ENCODE peak calls at places on chromosomes 11 and 22, in ten cellular contexts. I is A549, V is cardiac fibroblast, W is heart left ventricle, D is AG04450, U is upper lobe of left lung, S is coronary artery, A is fibroblast of mammary gland, Z is IMR-90, F is lower lobe of right lung. Q is an unnamed sample.
A peak's percentile ranks its signal among the peaks of the same experiment; 100 is the strongest.

GRCh38 chr22:44876921-44877320 is 124.5 kb downstream of the ARHGAP8 start:
- DNase-seq in V (no peak), A (no peak), S (no peak), F (no peak), U (no peak), I (no peak), W (no peak), Z (no peak), D (no peak), Q (no peak)

GRCh38 chr11:130070109-130070828 is 575 bp downstream of the APLP2 start:
- DNase-seq in D (no peak), I (no peak), S (peak; percentile 75), A (no peak), F (peak; percentile 65), U (peak; percentile 90), W (peak; percentile 49), Z (peak; percentile 13), V (peak; percentile 28), Q (no peak)

GRCh38 chr11:102144357-102145342 is 34.4 kb downstream of the YAP1 start:
- DNase-seq in A (peak; percentile 78), F (no peak), D (peak; percentile 47), W (peak; percentile 58), I (no peak), V (peak; percentile 53), Z (peak; percentile 70), U (no peak), S (no peak), Q (no peak)

GRCh38 chr11:16917941-16918340 is 96.3 kb downstream of the PLEKHA7 start:
- DNase-seq in A (no peak), Z (no peak), U (no peak), S (no peak), F (no peak), V (peak; percentile 25), W (no peak), D (no peak), I (no peak), Q (no peak)

GRCh38 chr22:49657275-49657973 is 170.2 kb downstream of the BRD1 start:
- DNase-seq in I (no peak), W (peak; percentile 85), D (no peak), F (peak; percentile 84), U (peak; percentile 77), V (no peak), Z (no peak), S (no peak), A (no peak), Q (no peak)

GRCh38 chr11:42232655-42233054 is 773.2 kb upstream of the LRRC4C start:
- DNase-seq in W (no peak), S (no peak), A (no peak), Z (no peak), D (no peak), V (no peak), F (no peak), I (no peak), U (no peak), Q (no peak)

GRCh38 chr11:130001491-130002351 is 914 bp downstream of the PRDM10 start:
- DNase-seq in U (no peak), D (no peak), S (peak; percentile 76), I (peak; percentile 12), V (peak; percentile 45), A (peak; percentile 38), W (peak; percentile 48), F (peak; percentile 68), Z (peak; percentile 25), Q (no peak)

GRCh38 chr11:45860764-45861510 is 13.7 kb downstream of the CRY2 start:
- DNase-seq in S (no peak), Z (no peak), F (peak; percentile 66), W (no peak), U (no peak), V (no peak), I (no peak), D (no peak), A (no peak), Q (no peak)

GRCh38 chr11:113014731-113015455 is 53.7 kb downstream of the NCAM1 start:
- DNase-seq in W (peak; percentile 71), Z (no peak), I (no peak), S (no peak), D (no peak), U (peak; percentile 22), A (no peak), F (peak; percentile 48), V (no peak), Q (no peak)

GRCh38 chr11:84290647-84291046 is 1004.5 kb upstream of the CCDC90B start:
- DNase-seq in Z (peak; percentile 59), S (no peak), A (peak; percentile 55), I (no peak), V (peak; percentile 76), D (peak; percentile 7), W (no peak), U (no peak), F (no peak), Q (no peak)

GRCh38 chr11:69356703-69357457 is 62.9 kb downstream of the MYEOV start:
- DNase-seq in V (peak; percentile 59), F (peak; percentile 41), D (no peak), U (peak; percentile 64), W (no peak), A (peak; percentile 17), I (no peak), Z (no peak), S (peak; percentile 61), Q (no peak)

GRCh38 chr11:128448981-128449713 is 138.2 kb downstream of the ETS1 start:
- DNase-seq in W (no peak), U (no peak), I (no peak), Z (no peak), F (no peak), A (no peak), S (no peak), D (no peak), V (peak; percentile 40), Q (no peak)

GRCh38 chr11:126284829-126285228 is 1.9 kb downstream of the TIRAP start:
- DNase-seq in Z (peak; percentile 96), S (no peak), A (peak; percentile 97), V (peak; percentile 97), F (no peak), U (no peak), W (no peak), I (peak; percentile 48), D (peak; percentile 85), Q (peak; percentile 59)

GRCh38 chr11:108697872-108698473 is 33.1 kb downstream of the DDX10 start:
- DNase-seq in V (peak; percentile 88), F (no peak), D (peak; percentile 58), A (peak; percentile 84), W (peak; percentile 48), S (no peak), I (peak; percentile 67), U (no peak), Z (peak; percentile 82), Q (no peak)

GRCh38 chr11:108698844-108699642 is 34.2 kb downstream of the DDX10 start:
- DNase-seq in Z (no peak), S (no peak), A (peak; percentile 51), W (no peak), I (no peak), D (no peak), F (no peak), U (no peak), V (peak; percentile 27), Q (no peak)

DNA sequence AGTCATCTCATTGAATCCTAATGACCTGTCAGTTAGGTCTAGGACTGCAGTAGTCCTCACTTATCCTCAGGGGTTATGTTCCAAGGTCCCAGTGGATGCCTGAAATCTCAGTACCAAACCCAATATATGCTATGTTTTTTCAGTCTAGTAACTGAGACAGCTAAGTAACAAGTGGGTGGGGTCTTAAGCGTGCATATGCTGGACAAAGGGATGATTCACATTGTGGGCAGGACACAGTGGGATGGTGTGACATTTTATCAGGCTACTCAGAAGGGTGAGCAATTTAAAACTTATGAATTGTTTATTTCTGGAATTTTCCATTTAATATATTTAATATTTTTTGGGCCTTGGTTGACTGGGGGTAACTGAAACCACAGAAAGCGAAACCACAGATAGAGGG is 29.0 kb downstream of the DDX10 start:
- DNase-seq in A (peak; percentile 86), U (no peak), V (peak; percentile 80), F (no peak), W (no peak), S (no peak), Z (peak; percentile 63), D (no peak), I (no peak), Q (no peak)
- H3K4me3 ChIP-seq in A (no peak overlapping the region), U (no peak overlapping the region), V (no peak overlapping the region), F (no peak overlapping the region), W (no peak overlapping the region), S (no peak overlapping the region), Z (no peak overlapping the region), D (no peak overlapping the region), I (no peak overlapping the region), Q (no peak overlapping the region)

GRCh38 chr11:32052218-32052617 is 38.7 kb upstream of the RCN1 start:
- DNase-seq in S (peak; percentile 76), U (no peak), W (peak; percentile 42), Z (peak; percentile 58), V (peak; percentile 73), F (no peak), D (peak; percentile 15), A (peak; percentile 64), I (peak; percentile 38), Q (no peak)
- TF ChIP-seq CTCF in S (peak; percentile 50), U (peak; percentile 64), W (peak; percentile 79), Z (peak; percentile 86), V (peak; percentile 66), F (peak; percentile 80), D (peak; percentile 73), A (peak; percentile 74), I (peak; percentile 81), Q (peak; percentile 58)

GRCh38 chr11:33976351-33977199 is 75.0 kb upstream of the CAPRIN1 start:
- DNase-seq in V (no peak), I (no peak), U (no peak), W (no peak), D (no peak), S (no peak), A (peak; percentile 11), F (no peak), Z (peak; percentile 1), Q (peak; percentile 41)

GRCh38 chr11:33967451-33967850 is 75.6 kb upstream of the LMO2 start:
- DNase-seq in V (no peak), A (no peak), U (no peak), F (no peak), Z (no peak), D (no peak), W (no peak), S (no peak), I (no peak), Q (no peak)

GRCh38 chr11:33965032-33965431 is 73.2 kb upstream of the LMO2 start:
- DNase-seq in F (no peak), I (no peak), S (no peak), Z (no peak), W (no peak), V (no peak), D (no peak), A (no peak), U (no peak), Q (no peak)

GRCh38 chr11:33970984-33971466 is 79.1 kb upstream of the LMO2 start:
- DNase-seq in A (peak; percentile 64), S (no peak), U (no peak), D (peak; percentile 4), F (no peak), I (peak; percentile 66), V (peak; percentile 77), W (peak; percentile 49), Z (peak; percentile 50), Q (no peak)
- H3K4me3 ChIP-seq in A (no peak overlapping the region), S (no peak overlapping the region), U (no peak overlapping the region), D (no peak overlapping the region), F (no peak overlapping the region), I (no peak overlapping the region), V (no peak overlapping the region), W (no peak overlapping the region), Z (no peak overlapping the region), Q (no peak overlapping the region)

DNA sequence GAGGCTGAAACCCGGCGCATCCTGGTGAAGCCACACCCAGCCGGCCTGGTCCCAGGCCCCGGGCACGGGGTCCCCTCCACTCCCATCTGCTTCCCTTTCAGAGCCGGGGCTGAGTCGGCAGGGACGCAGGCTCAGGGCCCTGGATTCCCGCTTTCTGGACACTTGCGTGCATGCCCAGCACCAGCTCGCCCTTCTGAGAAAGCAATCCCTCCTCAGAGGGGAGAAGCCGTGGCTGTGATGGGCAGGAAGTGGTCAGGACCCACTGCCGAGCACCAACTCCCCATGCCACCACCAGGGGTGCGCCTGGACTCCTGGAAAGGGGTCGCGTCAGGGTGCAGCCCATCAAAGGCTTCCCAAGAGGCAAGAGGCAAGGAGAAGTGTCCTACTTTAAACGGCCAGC is 15.1 kb downstream of the CDKN1C start:
- DNase-seq in V (no peak), U (peak; percentile 75), D (no peak), F (no peak), A (no peak), Z (no peak), W (no peak), I (no peak), S (no peak), Q (no peak)
- TF ChIP-seq CTCF in V (no peak), U (no peak), D (no peak), F (no peak), A (no peak), Z (no peak), W (no peak), I (no peak), S (no peak), Q (no peak)

Q was measured in AG04449.